ENCODE peak calls at places on chromosome 13, in six cellular contexts. P, Q, T, E, W and B are unnamed samples.

GRCh38 chr13:111017755-111018487 is 97.2 kb upstream of the ARHGEF7 start:
- DNase-seq in E (no peak), W (no peak), T (no peak), Q (no peak), P (no peak), B (no peak)

GRCh38 chr13:44148159-44148929 is 225.3 kb upstream of the SERP2 start:
- DNase-seq in W (no peak), T (no peak), Q (no peak), P (no peak), E (no peak), B (no peak)

GRCh38 chr13:66831317-66831716 is 398.8 kb downstream of the PCDH9 start:
- DNase-seq in Q (no peak), T (no peak), W (no peak), E (no peak), P (no peak), B (no peak)

GRCh38 chr13:51805313-51805712 is 1.4 kb upstream of the DHRS12 start:
- DNase-seq in P (no peak), E (no peak), W (no peak), Q (no peak), T (no peak), B (no peak)

GRCh38 chr13:101473458-101473857 is 21.0 kb downstream of the ITGBL1 start:
- DNase-seq in Q (no peak), P (no peak), T (no peak), W (no peak), E (no peak), B (no peak)

GRCh38 chr13:77172650-77173049 is 145.7 kb upstream of the FBXL3 start:
- DNase-seq in W (no peak), T (no peak), E (no peak), Q (no peak), P (no peak), B (no peak)

GRCh38 chr13:63636231-63636993 is 2220.8 kb upstream of the PCDH20 start:
- DNase-seq in W (no peak), E (no peak), Q (no peak), T (peak; percentile 8), P (peak; percentile 41), B (no peak)

GRCh38 chr13:25756916-25757315 is 294.9 kb downstream of the SHISA2 start:
- DNase-seq in E (no peak), W (no peak), P (no peak), T (no peak), Q (no peak), B (no peak)

GRCh38 chr13:101552797-101553196 is 100.3 kb downstream of the ITGBL1 start:
- DNase-seq in T (no peak), E (no peak), W (no peak), P (no peak), Q (no peak), B (no peak)

GRCh38 chr13:29428310-29428991 is 167.0 kb downstream of the SLC7A1 start:
- DNase-seq in Q (peak; percentile 36), E (no peak), W (peak; percentile 71), T (no peak), P (peak; percentile 6), B (peak; percentile 11)

GRCh38 chr13:100128373-100128772 is 39.5 kb downstream of the PCCA start:
- DNase-seq in W (no peak), Q (no peak), E (peak; percentile 24), T (no peak), P (no peak), B (no peak)

GRCh38 chr13:113732961-113733950 is 25.8 kb upstream of the TMEM255B start:
- DNase-seq in Q (no peak), P (no peak), W (no peak), T (no peak), E (no peak), B (no peak)

GRCh38 chr13:113731192-113732175 is 27.5 kb upstream of the TMEM255B start:
- DNase-seq in T (no peak), W (no peak), Q (no peak), E (no peak), P (no peak), B (no peak)

GRCh38 chr13:113734099-113734825 is 24.8 kb upstream of the TMEM255B start:
- DNase-seq in P (no peak), T (no peak), Q (no peak), W (no peak), E (no peak), B (no peak)

GRCh38 chr13:113730831-113731191 is 28.2 kb upstream of the TMEM255B start:
- DNase-seq in W (no peak), Q (no peak), E (no peak), P (no peak), T (no peak), B (no peak)

DNA sequence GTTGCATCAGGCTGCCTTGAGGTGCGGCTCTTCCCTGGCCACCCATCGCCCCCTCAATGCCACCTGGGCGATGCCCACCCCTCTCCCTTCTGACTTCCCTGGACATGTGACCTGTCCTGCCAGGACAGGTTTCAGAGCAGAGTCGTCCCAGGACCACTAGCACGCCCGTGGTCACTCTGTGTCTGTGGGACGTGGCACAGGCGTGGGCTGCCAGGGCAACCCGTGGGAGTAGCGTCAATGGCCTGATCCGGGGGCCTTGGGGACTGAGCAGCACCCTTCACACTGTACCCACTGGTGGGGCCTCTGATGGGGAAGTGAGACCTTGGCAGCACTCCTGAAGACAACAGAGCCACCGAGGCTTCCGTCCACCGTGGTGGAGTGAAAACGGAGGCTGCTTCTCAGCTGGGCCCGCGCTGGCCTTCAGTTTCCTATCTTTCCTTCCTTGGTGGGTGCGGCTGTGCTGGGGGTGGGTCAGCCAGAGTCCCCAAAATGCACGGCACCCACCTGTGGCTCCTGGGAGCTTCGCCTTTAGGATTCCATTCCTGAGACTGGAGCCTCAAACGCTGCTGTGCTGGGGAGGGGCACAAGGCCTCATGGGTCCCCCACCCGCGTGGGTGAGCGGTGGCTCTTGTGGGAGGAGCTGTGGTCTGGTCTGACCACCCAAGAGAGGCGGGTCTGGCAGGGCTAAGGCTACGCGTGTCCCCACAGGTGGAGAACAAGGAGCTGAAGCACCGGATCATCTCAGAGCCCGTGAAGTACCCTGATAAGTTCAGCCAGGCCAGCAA is 26.7 kb upstream of the TMEM255B start:
- DNase-seq in T (no peak), Q (no peak), E (no peak), P (no peak), W (no peak), B (no peak)
- TF ChIP-seq ZNF274 in T (no peak), Q (no peak), E (no peak), P (no peak), W (no peak), B (no peak)

DNA sequence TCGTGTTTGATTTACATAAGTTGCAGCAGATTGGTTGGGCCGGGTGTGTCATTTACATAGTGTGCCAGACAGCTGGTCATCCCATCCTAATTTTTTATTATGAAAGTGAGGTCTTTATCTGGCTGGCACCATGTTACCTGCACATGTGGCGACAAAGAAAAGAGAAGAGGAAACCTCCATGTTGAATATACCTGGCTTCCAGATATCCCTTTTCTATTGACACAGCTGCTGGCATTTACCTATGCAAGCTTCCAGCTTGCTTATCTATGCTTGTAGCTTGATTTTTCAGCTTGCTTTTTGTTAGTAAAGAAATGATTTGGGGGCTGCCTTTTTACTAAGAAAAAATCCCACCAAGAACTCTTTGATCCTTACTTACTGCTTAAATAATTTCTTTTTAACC is 681.3 kb upstream of the SLITRK1 start:
- DNase-seq in E (no peak), Q (no peak), P (no peak), W (no peak), T (no peak), B (no peak)
- TF ChIP-seq ZNF274 in E (no peak), Q (no peak), P (no peak), W (no peak), T (no peak), B (no peak)

GRCh38 chr13:35530147-35530546 is 53.7 kb upstream of the MAB21L1 start:
- DNase-seq in Q (no peak), W (no peak), T (no peak), P (no peak), E (no peak), B (no peak)

GRCh38 chr13:35524192-35524591 is 47.7 kb upstream of the MAB21L1 start:
- DNase-seq in E (no peak), P (no peak), T (no peak), W (no peak), Q (no peak), B (no peak)

GRCh38 chr13:35531551-35531950 is 55.1 kb upstream of the MAB21L1 start:
- DNase-seq in T (no peak), E (no peak), W (no peak), Q (no peak), P (no peak), B (no peak)

GRCh38 chr13:35526577-35526976 is 50.1 kb upstream of the MAB21L1 start:
- DNase-seq in P (no peak), Q (no peak), W (no peak), T (no peak), E (no peak), B (no peak)

GRCh38 chr13:35527451-35527850 is 51.0 kb upstream of the MAB21L1 start:
- DNase-seq in P (no peak), W (no peak), Q (no peak), T (no peak), E (no peak), B (no peak)
- TF ChIP-seq ZNF274 in P (no peak), W (no peak), Q (no peak), T (no peak), E (no peak), B (no peak)

GRCh38 chr13:59458908-59459579 is 704.7 kb downstream of the DIAPH3 start:
- DNase-seq in E (no peak), T (no peak), P (no peak), Q (no peak), W (no peak), B (no peak)
- TF ChIP-seq ZNF274 in E (no peak), T (no peak), P (no peak), Q (no peak), W (no peak), B (no peak)

GRCh38 chr13:50513528-50513863 is 330.0 kb downstream of the DLEU7 start:
- DNase-seq in W (no peak), T (no peak), Q (no peak), E (no peak), P (no peak), B (no peak)

GRCh38 chr13:50514249-50514648 is 329.2 kb downstream of the DLEU7 start:
- DNase-seq in Q (no peak), T (no peak), W (no peak), P (no peak), E (no peak), B (no peak)

GRCh38 chr13:50509771-50510441 is 333.6 kb downstream of the DLEU7 start:
- DNase-seq in P (no peak), Q (no peak), W (no peak), T (no peak), E (no peak), B (no peak)

GRCh38 chr13:50512602-50513527 is 330.6 kb downstream of the DLEU7 start:
- DNase-seq in P (no peak), E (peak; percentile 47), T (no peak), Q (no peak), W (no peak), B (no peak)

DNA sequence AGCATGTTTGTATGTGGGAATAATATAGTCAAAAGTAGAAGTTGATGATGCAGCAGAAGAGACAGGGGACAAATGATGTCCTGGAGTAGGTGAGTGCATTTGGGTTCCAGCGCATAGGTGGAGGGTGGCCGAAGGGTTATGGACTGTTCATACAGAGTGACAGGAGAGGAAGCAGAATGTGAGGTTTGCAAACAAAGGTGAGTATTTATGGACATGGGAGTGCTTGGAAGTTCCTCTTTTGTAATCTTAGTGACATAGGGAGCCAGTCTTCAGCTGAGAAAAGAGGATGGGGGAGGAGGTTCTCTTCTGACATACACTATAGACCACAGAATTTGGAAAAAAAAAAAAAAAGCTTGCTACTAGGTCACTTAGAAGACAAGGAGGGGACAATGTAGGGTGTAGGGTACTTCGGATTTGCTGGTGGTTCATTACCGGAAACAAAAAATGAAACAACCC is 331.6 kb downstream of the DLEU7 start:
- DNase-seq in W (no peak), T (peak; percentile 12), P (no peak), E (peak; percentile 43), Q (no peak), B (no peak)
- TF ChIP-seq ZNF274 in W (no peak), T (no peak), P (no peak), E (no peak), Q (no peak), B (no peak)

GRCh38 chr13:98054301-98054700 is 88.6 kb upstream of the FARP1 start:
- DNase-seq in P (no peak), Q (no peak), E (no peak), T (no peak), W (no peak), B (no peak)
- TF ChIP-seq ZNF274 in P (no peak), Q (no peak), E (no peak), T (no peak), W (no peak), B (no peak)